ENCODE peak calls at places on chromosomes 6 and 20, in six cellular contexts. One of them, this sample, is unnamed.

GRCh38 chr6:148311849-148312669 is 30.6 kb upstream of the SASH1 start:
- DNase-seq in breast epithelium: no peak
- DNase-seq in adrenal gland: no peak
- DNase-seq in tibial nerve: no peak
- DNase-seq in right lobe of liver: no peak
- DNase-seq in uterus: no peak
- DNase-seq in this sample: no peak

GRCh38 chr6:33983109-33983475 is 162.8 kb downstream of the GRM4 start:
- DNase-seq in breast epithelium: peak; percentile 41
- DNase-seq in adrenal gland: peak; percentile 38
- DNase-seq in tibial nerve: no peak
- DNase-seq in right lobe of liver: no peak
- DNase-seq in uterus: no peak
- DNase-seq in this sample: no peak

GRCh38 chr6:25346064-25346463 is 66.9 kb downstream of the CARMIL1 start:
- DNase-seq in breast epithelium: no peak
- DNase-seq in adrenal gland: no peak
- DNase-seq in tibial nerve: no peak
- DNase-seq in right lobe of liver: no peak
- DNase-seq in uterus: no peak
- DNase-seq in this sample: no peak

GRCh38 chr6:119325559-119326240 is 23.9 kb downstream of the MAN1A1 start:
- DNase-seq in breast epithelium: no peak
- DNase-seq in adrenal gland: no peak
- DNase-seq in tibial nerve: no peak
- DNase-seq in right lobe of liver: no peak
- DNase-seq in uterus: no peak
- DNase-seq in this sample: no peak

GRCh38 chr20:8361008-8361652 is 229.1 kb downstream of the PLCB1 start:
- DNase-seq in breast epithelium: no peak
- DNase-seq in adrenal gland: peak; percentile 63
- DNase-seq in tibial nerve: no peak
- DNase-seq in right lobe of liver: no peak
- DNase-seq in uterus: no peak
- DNase-seq in this sample: no peak

GRCh38 chr6:136470044-136470443 is 80.2 kb downstream of the MAP7 start:
- DNase-seq in breast epithelium: no peak
- DNase-seq in adrenal gland: no peak
- DNase-seq in tibial nerve: no peak
- DNase-seq in right lobe of liver: no peak
- DNase-seq in uterus: no peak
- DNase-seq in this sample: no peak

GRCh38 chr20:57611605-57612311 is 8.5 kb downstream of the ZBP1 start:
- DNase-seq in breast epithelium: no peak
- DNase-seq in adrenal gland: no peak
- DNase-seq in tibial nerve: no peak
- DNase-seq in right lobe of liver: no peak
- DNase-seq in uterus: no peak
- DNase-seq in this sample: no peak

GRCh38 chr6:110874880-110875547 is 429 bp downstream of the AMD1 start:
- DNase-seq in breast epithelium: no peak
- DNase-seq in adrenal gland: peak; percentile 35
- DNase-seq in tibial nerve: no peak
- DNase-seq in right lobe of liver: peak; percentile 81
- DNase-seq in uterus: peak; percentile 49
- DNase-seq in this sample: no peak

GRCh38 chr6:156731436-156731835 is 45.7 kb upstream of the ARID1B start:
- DNase-seq in breast epithelium: no peak
- DNase-seq in adrenal gland: no peak
- DNase-seq in tibial nerve: no peak
- DNase-seq in right lobe of liver: no peak
- DNase-seq in uterus: no peak
- DNase-seq in this sample: no peak

GRCh38 chr6:22146581-22147468 is 150.0 kb downstream of the PRL start:
- DNase-seq in breast epithelium: no peak
- DNase-seq in adrenal gland: no peak
- DNase-seq in tibial nerve: no peak
- DNase-seq in right lobe of liver: peak; percentile 54
- DNase-seq in uterus: peak; percentile 21
- DNase-seq in this sample: no peak

GRCh38 chr6:89997456-89998445 is 103.5 kb downstream of the GJA10 start:
- DNase-seq in breast epithelium: peak; percentile 71
- DNase-seq in adrenal gland: no peak
- DNase-seq in tibial nerve: no peak
- DNase-seq in right lobe of liver: no peak
- DNase-seq in uterus: no peak
- DNase-seq in this sample: no peak

GRCh38 chr6:138406443-138406842 is 2.4 kb downstream of the HEBP2 start:
- DNase-seq in breast epithelium: no peak
- DNase-seq in adrenal gland: no peak
- DNase-seq in tibial nerve: no peak
- DNase-seq in right lobe of liver: no peak
- DNase-seq in uterus: no peak
- DNase-seq in this sample: no peak

GRCh38 chr20:32532246-32532645 is 52.9 kb downstream of the NOL4L start:
- DNase-seq in breast epithelium: no peak
- DNase-seq in adrenal gland: no peak
- DNase-seq in tibial nerve: no peak
- DNase-seq in right lobe of liver: no peak
- DNase-seq in uterus: no peak
- DNase-seq in this sample: no peak

GRCh38 chr6:157259443-157259842 is 63.9 kb downstream of the TMEM242 start:
- DNase-seq in breast epithelium: no peak
- DNase-seq in adrenal gland: no peak
- DNase-seq in tibial nerve: no peak
- DNase-seq in right lobe of liver: no peak
- DNase-seq in uterus: no peak
- DNase-seq in this sample: no peak

GRCh38 chr20:58160451-58161051 is 67.9 kb downstream of the ANKRD60 start:
- DNase-seq in breast epithelium: no peak
- DNase-seq in adrenal gland: no peak
- DNase-seq in tibial nerve: peak; percentile 50
- DNase-seq in right lobe of liver: no peak
- DNase-seq in uterus: no peak
- DNase-seq in this sample: no peak

GRCh38 chr6:139313229-139313628 is 21.4 kb upstream of the TXLNB start:
- DNase-seq in breast epithelium: no peak
- DNase-seq in adrenal gland: no peak
- DNase-seq in tibial nerve: no peak
- DNase-seq in right lobe of liver: no peak
- DNase-seq in uterus: no peak
- DNase-seq in this sample: no peak

GRCh38 chr20:41142914-41143313 is 5.6 kb downstream of the PLCG1 start:
- DNase-seq in breast epithelium: no peak
- DNase-seq in adrenal gland: no peak
- DNase-seq in tibial nerve: no peak
- DNase-seq in right lobe of liver: no peak
- DNase-seq in uterus: no peak
- DNase-seq in this sample: no peak

GRCh38 chr6:6546318-6547110 is 42.0 kb upstream of the LY86 start:
- DNase-seq in breast epithelium: no peak
- DNase-seq in adrenal gland: peak; percentile 21
- DNase-seq in tibial nerve: peak; percentile 23
- DNase-seq in right lobe of liver: peak; percentile 62
- DNase-seq in uterus: peak; percentile 23
- DNase-seq in this sample: no peak

GRCh38 chr6:38784506-38785235 is 69.6 kb downstream of the DNAH8 start:
- DNase-seq in breast epithelium: no peak
- DNase-seq in adrenal gland: no peak
- DNase-seq in tibial nerve: no peak
- DNase-seq in right lobe of liver: no peak
- DNase-seq in uterus: no peak
- DNase-seq in this sample: no peak

GRCh38 chr20:10332656-10333421 is 101.2 kb downstream of the MKKS start:
- DNase-seq in breast epithelium: no peak
- DNase-seq in adrenal gland: peak; percentile 57
- DNase-seq in tibial nerve: no peak
- DNase-seq in right lobe of liver: no peak
- DNase-seq in uterus: no peak
- DNase-seq in this sample: no peak

GRCh38 chr6:43216200-43216599 is 13.1 kb downstream of the DNPH1 start:
- DNase-seq in breast epithelium: no peak
- DNase-seq in adrenal gland: no peak
- DNase-seq in tibial nerve: no peak
- DNase-seq in right lobe of liver: no peak
- DNase-seq in uterus: no peak
- DNase-seq in this sample: no peak

DNA sequence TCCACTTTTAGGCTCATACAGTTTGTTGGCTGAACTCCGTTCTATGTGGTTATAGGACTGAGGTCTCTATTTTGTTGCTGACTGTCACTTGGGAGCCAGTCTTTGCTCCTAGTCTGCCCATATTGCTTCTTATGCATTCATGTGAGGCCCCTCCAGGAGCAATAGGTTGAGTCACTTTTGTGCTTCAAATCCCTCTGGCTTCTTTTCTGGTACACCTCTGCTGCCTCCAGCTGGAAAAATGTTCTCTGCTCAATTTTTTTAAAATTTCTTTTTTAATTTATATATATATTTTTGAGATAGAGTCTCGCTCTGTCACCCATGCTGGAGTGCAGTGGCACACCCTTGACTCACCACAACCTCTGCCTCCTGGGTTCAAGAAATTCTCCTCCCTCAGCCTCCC is 42.7 kb upstream of the NOX3 start:
- DNase-seq in breast epithelium: no peak
- DNase-seq in adrenal gland: no peak
- DNase-seq in tibial nerve: no peak
- DNase-seq in right lobe of liver: no peak
- DNase-seq in uterus: no peak
- DNase-seq in this sample: no peak
- TF ChIP-seq CTCF in breast epithelium: no peak
- TF ChIP-seq CTCF in adrenal gland: no peak
- TF ChIP-seq CTCF in tibial nerve: no peak
- TF ChIP-seq CTCF in right lobe of liver: no peak
- TF ChIP-seq CTCF in uterus: no peak
- TF ChIP-seq CTCF in this sample: no peak

GRCh38 chr6:12392490-12392889 is 102.3 kb downstream of the EDN1 start:
- DNase-seq in breast epithelium: no peak
- DNase-seq in adrenal gland: no peak
- DNase-seq in tibial nerve: no peak
- DNase-seq in right lobe of liver: no peak
- DNase-seq in uterus: no peak
- DNase-seq in this sample: no peak

GRCh38 chr6:12391472-12391871 is 101.3 kb downstream of the EDN1 start:
- DNase-seq in breast epithelium: no peak
- DNase-seq in adrenal gland: no peak
- DNase-seq in tibial nerve: no peak
- DNase-seq in right lobe of liver: no peak
- DNase-seq in uterus: no peak
- DNase-seq in this sample: no peak

GRCh38 chr6:12393100-12393499 is 102.9 kb downstream of the EDN1 start:
- DNase-seq in breast epithelium: no peak
- DNase-seq in adrenal gland: no peak
- DNase-seq in tibial nerve: no peak
- DNase-seq in right lobe of liver: no peak
- DNase-seq in uterus: no peak
- DNase-seq in this sample: no peak

GRCh38 chr6:12395898-12396297 is 105.7 kb downstream of the EDN1 start:
- DNase-seq in breast epithelium: no peak
- DNase-seq in adrenal gland: no peak
- DNase-seq in tibial nerve: no peak
- DNase-seq in right lobe of liver: no peak
- DNase-seq in uterus: no peak
- DNase-seq in this sample: no peak

DNA sequence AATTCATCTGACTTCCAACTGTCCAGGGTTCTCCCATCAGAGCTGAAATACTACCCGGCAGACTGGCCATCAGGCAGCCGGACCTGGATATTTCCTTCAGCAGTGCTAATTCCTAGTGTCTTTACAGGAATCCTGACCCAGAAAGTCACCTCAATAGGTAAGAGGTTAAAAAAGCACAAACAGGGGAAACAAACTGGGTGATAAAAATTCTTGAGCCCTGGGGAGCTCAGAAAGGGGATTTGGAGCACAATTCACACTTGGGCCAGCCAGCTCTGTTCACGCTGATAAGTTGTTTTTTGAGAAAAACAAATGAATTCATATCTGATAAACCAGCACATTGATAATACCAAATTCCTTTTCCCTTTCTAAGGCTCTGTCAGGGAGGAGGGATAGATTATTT is 104.0 kb downstream of the EDN1 start:
- DNase-seq in breast epithelium: no peak
- DNase-seq in adrenal gland: no peak
- DNase-seq in tibial nerve: no peak
- DNase-seq in right lobe of liver: no peak
- DNase-seq in uterus: no peak
- DNase-seq in this sample: no peak
- TF ChIP-seq POLR2A in breast epithelium: no peak
- TF ChIP-seq POLR2A in adrenal gland: no peak
- TF ChIP-seq POLR2A in tibial nerve: no peak
- TF ChIP-seq POLR2A in right lobe of liver: no peak
- TF ChIP-seq POLR2A in uterus: no peak
- TF ChIP-seq POLR2A in this sample: no peak

DNA sequence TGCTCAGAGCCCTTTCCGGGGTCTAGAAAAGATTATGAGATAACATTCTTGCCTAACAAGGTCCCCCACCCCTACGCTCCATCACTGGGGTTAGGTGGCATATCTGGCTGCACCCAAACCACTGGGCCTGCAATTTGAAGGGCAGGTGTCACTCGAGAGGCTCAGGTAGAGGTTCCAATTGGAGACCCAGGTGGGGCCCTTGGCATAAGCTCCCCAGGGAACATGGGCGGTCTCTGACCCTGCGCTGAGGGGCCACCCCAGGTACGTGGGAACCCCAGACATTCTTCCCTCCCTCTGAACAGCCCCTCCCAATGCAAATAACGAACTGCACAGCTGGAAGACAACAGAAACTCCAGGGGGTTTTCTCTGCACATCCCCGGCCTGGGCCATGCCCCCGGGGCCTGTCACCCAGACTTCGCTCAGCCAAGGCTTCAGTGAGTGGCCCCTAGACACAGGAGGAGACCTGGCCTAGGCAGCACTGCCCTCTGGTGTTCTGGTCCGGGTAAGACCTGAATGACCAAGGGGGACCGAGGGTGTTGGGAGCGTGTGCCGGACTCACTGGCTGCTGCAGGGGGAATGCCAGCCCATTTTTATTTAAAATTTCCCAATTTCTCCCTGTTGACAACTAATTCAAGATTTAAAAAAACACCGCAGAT is 47.5 kb downstream of the DSTN start:
- DNase-seq in breast epithelium: peak; percentile 59
- DNase-seq in adrenal gland: peak; percentile 40
- DNase-seq in tibial nerve: no peak
- DNase-seq in right lobe of liver: peak; percentile 60
- DNase-seq in uterus: peak; percentile 76
- DNase-seq in this sample: no peak
- TF ChIP-seq CTCF in breast epithelium: peak; percentile 96
- TF ChIP-seq CTCF in adrenal gland: peak; percentile 88
- TF ChIP-seq CTCF in tibial nerve: peak; percentile 68
- TF ChIP-seq CTCF in right lobe of liver: peak; percentile 42
- TF ChIP-seq CTCF in uterus: peak; percentile 85
- TF ChIP-seq CTCF in this sample: peak; percentile 67

GRCh38 chr6:32933661-32934085 is 7.2 kb downstream of the HLA-DMB start:
- DNase-seq in breast epithelium: peak; percentile 58
- DNase-seq in adrenal gland: peak; percentile 69
- DNase-seq in tibial nerve: peak; percentile 86
- DNase-seq in right lobe of liver: peak; percentile 73
- DNase-seq in uterus: peak; percentile 78
- DNase-seq in this sample: no peak
- TF ChIP-seq POLR2A in breast epithelium: no peak
- TF ChIP-seq POLR2A in adrenal gland: no peak
- TF ChIP-seq POLR2A in tibial nerve: no peak
- TF ChIP-seq POLR2A in right lobe of liver: no peak
- TF ChIP-seq POLR2A in uterus: no peak
- TF ChIP-seq POLR2A in this sample: no peak

GRCh38 chr20:42483694-42484303 is 705.9 kb downstream of the PTPRT start:
- DNase-seq in breast epithelium: no peak
- DNase-seq in adrenal gland: no peak
- DNase-seq in tibial nerve: no peak
- DNase-seq in right lobe of liver: no peak
- DNase-seq in uterus: no peak
- DNase-seq in this sample: no peak
- TF ChIP-seq CTCF in breast epithelium: no peak
- TF ChIP-seq CTCF in adrenal gland: peak; percentile 33
- TF ChIP-seq CTCF in tibial nerve: peak; percentile 13
- TF ChIP-seq CTCF in right lobe of liver: peak; percentile 19
- TF ChIP-seq CTCF in uterus: no peak
- TF ChIP-seq CTCF in this sample: no peak